ENCODE peak calls at places on chromosomes 16 and 17, in five cellular contexts. C is NCI-H2081 treated with DMSO at 0.1 percent for 48 hours; L is endodermal cell; V is activated gamma-delta T cell treated with anti-CD3 and anti-CD28 coated beads, Interleukin-2, amount 50 U/mL, for 16 hours; F is brain microvascular endothelial cell. I is an unnamed sample.

GRCh38 chr16:81415757-81416156 is 28.9 kb upstream of the CMIP start:
- DNase-seq in C (no peak), L (peak; percentile 86), V (no peak), F (no peak), I (peak; percentile 64)

GRCh38 chr16:57385083-57385482 is 12.8 kb downstream of the CX3CL1 start:
- DNase-seq in C (no peak), L (no peak), V (no peak), F (no peak), I (no peak)

GRCh38 chr17:6560496-6560895 is 4.1 kb upstream of the PITPNM3 start:
- DNase-seq in C (no peak), L (peak; percentile 14), V (no peak), F (no peak), I (no peak)

GRCh38 chr16:21634216-21634615 is 18.2 kb downstream of the IGSF6 start:
- DNase-seq in C (no peak), L (no peak), V (no peak), F (no peak), I (no peak)

GRCh38 chr17:19703776-19704371 is 12.5 kb downstream of the SLC47A2 start:
- DNase-seq in C (no peak), L (peak; percentile 84), V (no peak), F (no peak), I (peak; percentile 76)

GRCh38 chr16:72092832-72093447 is 480 bp downstream of the TXNL4B start:
- DNase-seq in C (no peak), L (no peak), V (no peak), F (peak; percentile 50), I (peak; percentile 47)

GRCh38 chr17:4246674-4247073 is 17.1 kb downstream of the ANKFY1 start:
- DNase-seq in C (no peak), L (peak; percentile 19), V (no peak), F (no peak), I (no peak)

GRCh38 chr16:27252206-27252585 is 16.4 kb downstream of the NSMCE1 start:
- DNase-seq in C (no peak), L (no peak), V (no peak), F (no peak), I (no peak)

I was measured in ELF-1.